ENCODE peak calls at places on chromosomes 6 and 20, in five cellular contexts. K is body of pancreas, G is SJSA1, P is heart left ventricle, S is mammary epithelial cell. U is an unnamed sample. For H3K27me3 and H3K4me1, the result is how much of the 10 kb centered on the place peaks cover.

GRCh38 chr6:34514593-34515472 is 41.3 kb downstream of the SPDEF start:
- DNase-seq in K (no peak), G (no peak), P (no peak), S (no peak), U (peak)

GRCh38 chr20:62531046-62531838 is 55.4 kb upstream of the GATA5 start:
- DNase-seq in K (no peak), G (no peak), P (no peak), S (no peak), U (no peak)

GRCh38 chr20:45904583-45905504 is 7.1 kb downstream of the PLTP start:
- DNase-seq in K (no peak), G (no peak), P (peak), S (no peak), U (peak)

GRCh38 chr6:157223486-157223885 is 99.8 kb downstream of the TMEM242 start:
- DNase-seq in K (no peak), G (no peak), P (peak), S (no peak), U (no peak)

GRCh38 chr6:124772733-124773319 is 189.4 kb upstream of the RNF217 start:
- DNase-seq in K (no peak), G (no peak), P (no peak), S (no peak), U (no peak)

GRCh38 chr20:57698191-57698866 is 11.5 kb downstream of the PMEPA1 start:
- DNase-seq in K (no peak), G (peak), P (no peak), S (peak), U (no peak)

GRCh38 chr6:126176266-126176665 is 163.6 kb upstream of the CENPW start:
- DNase-seq in K (no peak), G (no peak), P (no peak), S (peak), U (no peak)

GRCh38 chr6:109523478-109523877 is 40.5 kb upstream of the ZBTB24 start:
- DNase-seq in K (no peak), G (no peak), P (no peak), S (peak), U (no peak)

GRCh38 chr20:51457281-51457932 is 85.1 kb downstream of the NFATC2 start:
- DNase-seq in K (peak), G (no peak), P (peak), S (peak), U (no peak)

GRCh38 chr6:157772820-157773219 is 50.2 kb upstream of the SNX9 start:
- DNase-seq in K (no peak), G (peak), P (peak), S (no peak), U (no peak)

GRCh38 chr6:129497591-129498555 is 212.1 kb downstream of the ARHGAP18 start:
- DNase-seq in K (no peak), G (no peak), P (no peak), S (peak), U (no peak)

GRCh38 chr20:37329481-37330165 is 16.3 kb upstream of the SRC start:
- DNase-seq in K (no peak), G (no peak), P (no peak), S (no peak), U (no peak)

GRCh38 chr6:116406678-116407345 is 36.1 kb downstream of the DSE start:
- DNase-seq in K (no peak), G (peak), P (no peak), S (no peak), U (no peak)

GRCh38 chr6:125953502-125953875 is 3.1 kb upstream of the HINT3 start:
- DNase-seq in K (peak), G (no peak), P (no peak), S (peak), U (no peak)

GRCh38 chr20:50412069-50412468 is 98.1 kb upstream of the PTPN1 start:
- DNase-seq in K (peak), G (no peak), P (no peak), S (no peak), U (no peak)

GRCh38 chr20:50410343-50410742 is 99.8 kb upstream of the PTPN1 start:
- DNase-seq in K (no peak), G (no peak), P (no peak), S (no peak), U (no peak)

GRCh38 chr20:50413088-50413500 is 97.1 kb upstream of the PTPN1 start:
- DNase-seq in K (no peak), G (no peak), P (no peak), S (no peak), U (peak)

GRCh38 chr20:50415031-50415515 is 95.1 kb upstream of the PTPN1 start:
- DNase-seq in K (no peak), G (no peak), P (no peak), S (no peak), U (no peak)

DNA sequence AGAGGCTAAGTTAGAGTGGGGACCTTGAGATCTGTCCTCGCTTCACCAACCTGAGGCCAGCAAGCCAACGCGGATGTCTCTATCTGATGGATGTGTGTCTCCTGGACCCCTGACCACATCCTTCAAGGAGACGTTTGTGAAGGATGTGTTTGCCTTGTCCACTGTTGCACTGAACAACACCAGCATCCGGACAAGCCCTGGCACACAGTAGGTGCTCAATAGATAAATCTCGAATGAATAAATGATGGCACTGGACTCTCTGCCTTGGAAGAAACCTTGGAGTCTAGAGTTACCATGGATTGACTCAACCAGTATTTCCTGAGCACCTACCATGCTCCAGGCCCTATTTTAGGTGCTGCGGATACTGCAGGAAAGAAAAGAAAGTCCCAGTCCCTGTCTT is 97.7 kb upstream of the PTPN1 start:
- DNase-seq in K (no peak), G (no peak), P (no peak), S (no peak), U (no peak)
- H3K27me3 ChIP-seq in K (under half), G (under half), P (under half), S (under half), U (under half)

GRCh38 chr6:52365317-52365716 is 3.4 kb downstream of the PAQR8 start:
- DNase-seq in K (no peak), G (no peak), P (no peak), S (no peak), U (no peak)

GRCh38 chr6:52363222-52363867 is 1.4 kb downstream of the PAQR8 start:
- DNase-seq in K (no peak), G (peak), P (no peak), S (no peak), U (no peak)

GRCh38 chr6:52365871-52366540 is 4.1 kb downstream of the PAQR8 start:
- DNase-seq in K (no peak), G (peak), P (no peak), S (no peak), U (no peak)

GRCh38 chr6:52362443-52363221 is 681 bp downstream of the PAQR8 start:
- DNase-seq in K (peak), G (peak), P (peak), S (peak), U (peak)

DNA sequence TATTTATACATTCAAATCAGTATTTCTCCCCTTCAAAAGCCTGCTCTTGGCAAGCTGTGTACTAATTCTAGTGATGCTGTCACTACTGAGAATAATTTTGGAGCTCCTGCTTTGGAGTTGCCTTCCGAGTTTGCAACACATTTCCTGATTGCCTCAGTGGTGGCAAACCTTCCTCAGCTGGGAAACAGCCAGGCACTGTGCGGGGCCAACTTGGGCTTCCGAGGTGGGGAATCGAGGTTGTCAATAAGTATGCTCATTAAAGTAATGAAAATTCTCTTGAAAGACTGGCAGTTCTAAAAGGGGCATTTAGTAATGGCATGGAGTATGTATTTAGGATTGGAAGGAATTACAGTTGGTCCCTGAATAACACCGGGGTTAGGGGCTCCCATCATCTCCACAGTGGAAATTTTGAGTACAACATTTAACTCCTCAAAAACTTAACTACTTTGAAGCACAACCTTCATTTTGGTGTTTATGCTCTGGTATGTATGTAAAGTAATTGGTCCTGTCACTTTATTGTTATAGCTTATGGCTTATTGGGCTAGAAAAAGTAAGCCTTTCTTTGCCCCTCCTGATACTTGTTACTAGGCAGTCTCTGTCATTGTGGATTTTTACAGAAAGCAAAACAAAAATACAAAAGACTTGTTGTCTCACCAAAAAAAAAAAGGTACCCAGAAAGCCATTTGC is 2.7 kb downstream of the PAQR8 start:
- DNase-seq in K (no peak), G (no peak), P (no peak), S (no peak), U (no peak)
- H3K4me3 ChIP-seq in K (no peak), G (no peak), P (no peak), S (no peak), U (no peak)

DNA sequence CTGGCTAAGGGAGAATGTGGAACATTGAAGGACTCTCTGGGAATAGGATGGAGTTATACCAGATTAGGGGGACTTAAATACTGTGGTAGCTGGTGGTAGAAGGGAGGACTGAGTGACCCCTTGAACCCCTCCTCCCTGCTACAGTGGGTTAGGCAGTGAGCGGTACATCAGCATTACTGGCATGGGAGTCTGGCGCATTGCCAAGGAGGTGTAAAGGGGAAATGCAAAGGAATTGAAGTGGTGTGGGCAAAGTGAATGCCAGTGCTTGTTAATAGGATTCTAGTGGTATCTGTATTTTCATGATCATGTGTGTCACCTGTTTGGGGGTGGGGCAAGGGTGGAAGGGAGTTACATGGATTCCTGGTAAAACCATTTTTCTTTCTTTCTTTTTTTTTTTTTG is 60.1 kb downstream of the GFRA4 start:
- DNase-seq in K (no peak), G (no peak), P (no peak), S (no peak), U (no peak)
- H3K4me1 ChIP-seq in K (under half), G (under half), P (under half), S (under half), U (under half)

GRCh38 chr6:40586800-40587201 is 363 bp downstream of the LRFN2 start:
- DNase-seq in K (peak), G (no peak), P (no peak), S (no peak), U (no peak)
- H3K27me3 ChIP-seq in K (under half), G (under half), P (half or more), S (under half), U (under half)

GRCh38 chr20:35735828-35736470 is 6.1 kb downstream of the RBM39 start:
- DNase-seq in K (no peak), G (no peak), P (no peak), S (no peak), U (no peak)
- H3K4me3 ChIP-seq in K (no peak), G (no peak), P (peak), S (no peak), U (no peak)

GRCh38 chr20:34525342-34525708 is 9.1 kb downstream of the DYNLRB1 start:
- DNase-seq in K (no peak), G (no peak), P (no peak), S (no peak), U (no peak)

GRCh38 chr20:34526466-34526865 is 10.2 kb downstream of the DYNLRB1 start:
- DNase-seq in K (no peak), G (no peak), P (no peak), S (no peak), U (no peak)

GRCh38 chr20:34524426-34524825 is 8.2 kb downstream of the DYNLRB1 start:
- DNase-seq in K (no peak), G (no peak), P (no peak), S (no peak), U (no peak)

GRCh38 chr20:34527016-34527415 is 10.8 kb downstream of the DYNLRB1 start:
- DNase-seq in K (no peak), G (no peak), P (no peak), S (no peak), U (no peak)

DNA sequence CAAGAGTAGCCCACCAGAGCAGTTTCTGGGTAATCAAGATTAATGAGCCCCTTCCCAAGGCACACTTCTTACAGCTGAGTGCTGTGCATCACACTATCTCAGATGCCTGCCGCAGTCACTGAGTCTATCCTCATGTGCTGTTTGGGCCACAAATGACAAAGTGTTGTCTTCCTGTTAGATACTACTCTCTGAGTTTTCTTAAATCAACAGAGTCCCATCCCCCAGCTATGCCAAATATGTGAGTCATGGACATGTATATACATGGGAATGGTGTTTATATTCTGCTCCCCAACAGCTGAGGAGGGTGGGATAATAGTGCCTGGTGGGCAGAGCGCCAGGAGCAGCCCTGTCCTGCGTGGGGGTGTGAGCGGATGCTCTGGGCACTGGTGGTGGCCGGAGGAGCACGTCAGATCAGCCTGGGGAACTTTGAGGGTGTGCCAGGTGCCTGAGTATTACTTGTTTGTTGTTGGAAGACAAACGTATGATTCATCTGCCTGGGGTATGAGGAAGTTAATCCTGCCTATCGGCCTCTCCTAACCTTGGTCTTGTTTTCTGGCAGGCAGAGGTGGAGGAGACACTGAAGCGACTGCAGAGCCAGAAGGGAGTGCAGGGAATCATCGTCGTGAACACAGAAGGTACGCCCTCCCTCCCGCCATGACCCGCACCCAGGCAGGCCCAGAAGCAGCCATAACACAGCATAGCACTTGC is 9.6 kb downstream of the DYNLRB1 start:
- DNase-seq in K (peak), G (peak), P (peak), S (peak), U (no peak)
- H3K4me1 ChIP-seq in K (under half), G (half or more), P (half or more), S (under half), U (under half)

GRCh38 chr20:56316051-56316450 is 42.7 kb upstream of the FAM210B start:
- DNase-seq in K (no peak), G (no peak), P (no peak), S (no peak), U (no peak)

GRCh38 chr20:56316483-56316882 is 42.3 kb upstream of the FAM210B start:
- DNase-seq in K (no peak), G (no peak), P (no peak), S (no peak), U (no peak)
- H3K27me3 ChIP-seq in K (under half), G (under half), P (under half), S (under half), U (under half)

GRCh38 chr6:75202676-75203131 is 3.1 kb downstream of the COL12A1 start:
- DNase-seq in K (no peak), G (no peak), P (no peak), S (peak), U (no peak)
- H3K4me3 ChIP-seq in K (no peak), G (no peak), P (peak), S (peak), U (no peak)

DNA sequence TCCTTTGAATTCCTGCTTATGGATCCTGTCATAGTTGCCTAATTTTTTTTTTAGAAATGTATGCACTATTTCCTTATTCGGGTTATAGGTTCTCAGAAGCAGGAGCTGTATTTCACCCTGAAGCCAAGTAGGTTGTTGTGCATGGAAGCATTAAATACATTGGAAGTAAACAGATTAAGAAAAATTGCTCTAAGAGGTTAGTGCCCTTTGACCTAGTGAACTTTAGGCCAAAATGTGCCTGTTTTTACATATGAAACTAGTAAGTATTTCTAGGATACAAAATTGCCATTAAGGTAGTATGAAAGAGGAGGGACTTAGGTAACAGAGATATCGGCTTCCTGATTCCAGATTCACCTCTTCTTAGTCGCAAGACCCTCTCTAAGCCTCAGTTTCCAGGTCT is 377.9 kb downstream of the SYNE1 start:
- DNase-seq in K (no peak), G (no peak), P (no peak), S (no peak), U (no peak)
- H3K4me1 ChIP-seq in K (under half), G (under half), P (under half), S (under half), U (under half)

DNA sequence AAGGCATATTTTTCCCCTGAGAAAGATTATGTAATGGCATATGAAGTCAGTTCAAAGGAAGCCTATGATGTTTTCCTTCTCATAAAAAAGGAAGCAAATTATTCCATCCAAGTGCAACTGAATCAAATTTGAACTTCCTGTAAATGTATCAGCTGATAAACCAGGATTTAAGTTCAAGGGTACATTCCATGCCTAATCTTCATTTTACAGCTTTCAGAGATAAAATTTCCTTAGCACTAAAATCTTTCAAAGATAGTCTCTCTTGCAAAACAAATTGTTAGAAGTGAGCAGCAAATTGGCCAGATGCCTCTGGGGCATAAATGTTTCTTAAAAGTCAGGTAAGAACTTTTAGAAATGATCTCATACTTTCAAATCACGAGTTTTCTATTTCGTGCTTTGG is 2.8 kb upstream of the TCF21 start:
- DNase-seq in K (no peak), G (no peak), P (no peak), S (no peak), U (no peak)
- H3K27me3 ChIP-seq in K (under half), G (under half), P (half or more), S (under half), U (half or more)